ENCODE peak calls at places on chromosomes 3 and 15, in eight cellular contexts. Q, P, F, C, J, N, V and I are unnamed samples.

GRCh38 chr15:65981837-65982696 is 112.8 kb downstream of the RAB11A start:
- DNase-seq in Q (no peak), P (peak), F (peak), C (peak), J (peak), N (no peak), V (peak), I (no peak)

GRCh38 chr3:80914854-80915253 is 846.6 kb downstream of the GBE1 start:
- DNase-seq in Q (no peak), P (no peak), F (no peak), C (no peak), J (no peak), N (no peak), V (no peak), I (no peak)

GRCh38 chr15:92797168-92798052 is 102.7 kb upstream of the CHD2 start:
- DNase-seq in Q (no peak), P (peak), F (peak), C (no peak), J (peak), N (peak), V (no peak), I (no peak)

GRCh38 chr15:59384507-59384906 is 11.8 kb upstream of the MYO1E start:
- DNase-seq in Q (no peak), P (no peak), F (no peak), C (no peak), J (no peak), N (no peak), V (no peak), I (no peak)

GRCh38 chr3:49133226-49133951 is 539 bp upstream of the LAMB2 start:
- DNase-seq in Q (peak), P (no peak), F (peak), C (peak), J (no peak), N (peak), V (peak), I (peak)

GRCh38 chr3:37443363-37444035 is 269.1 kb upstream of the LRRFIP2 start:
- DNase-seq in Q (no peak), P (no peak), F (no peak), C (no peak), J (no peak), N (no peak), V (no peak), I (no peak)

GRCh38 chr3:180409170-180409569 is 192.8 kb upstream of the TTC14 start:
- DNase-seq in Q (no peak), P (no peak), F (no peak), C (no peak), J (no peak), N (no peak), V (no peak), I (no peak)

GRCh38 chr3:94990952-94991705 is 928.3 kb downstream of the NSUN3 start:
- DNase-seq in Q (no peak), P (no peak), F (no peak), C (no peak), J (no peak), N (no peak), V (no peak), I (no peak)

GRCh38 chr3:71641669-71642068 is 58.1 kb upstream of the FOXP1 start:
- DNase-seq in Q (no peak), P (no peak), F (peak), C (no peak), J (no peak), N (no peak), V (no peak), I (no peak)

GRCh38 chr15:69154026-69154425 is 6.4 kb upstream of the GLCE start:
- DNase-seq in Q (no peak), P (no peak), F (no peak), C (no peak), J (no peak), N (no peak), V (no peak), I (no peak)

GRCh38 chr3:48565591-48566400 is 2.2 kb upstream of the UCN2 start:
- DNase-seq in Q (no peak), P (peak), F (peak), C (peak), J (no peak), N (peak), V (no peak), I (no peak)

GRCh38 chr3:128775241-128775640 is 49.3 kb downstream of the RAB7A start:
- DNase-seq in Q (no peak), P (peak), F (no peak), C (no peak), J (no peak), N (no peak), V (no peak), I (no peak)

GRCh38 chr3:193743702-193744047 is 150.7 kb downstream of the OPA1 start:
- DNase-seq in Q (no peak), P (peak), F (no peak), C (no peak), J (peak), N (peak), V (no peak), I (no peak)

GRCh38 chr3:37904614-37905047 is 43.0 kb downstream of the CTDSPL start:
- DNase-seq in Q (no peak), P (no peak), F (no peak), C (no peak), J (no peak), N (peak), V (no peak), I (no peak)

GRCh38 chr3:69058180-69058946 is 6.2 kb upstream of the TMF1 start:
- DNase-seq in Q (no peak), P (peak), F (no peak), C (no peak), J (peak), N (no peak), V (no peak), I (no peak)

GRCh38 chr3:190026154-190026553 is 94.5 kb downstream of the P3H2 start:
- DNase-seq in Q (no peak), P (no peak), F (no peak), C (no peak), J (no peak), N (no peak), V (no peak), I (no peak)

GRCh38 chr15:69826818-69827174 is 270.9 kb downstream of the TLE3 start:
- DNase-seq in Q (no peak), P (no peak), F (no peak), C (peak), J (no peak), N (no peak), V (no peak), I (no peak)

GRCh38 chr15:77863491-77864105 is 213.9 kb downstream of the TBC1D2B start:
- DNase-seq in Q (no peak), P (no peak), F (no peak), C (no peak), J (no peak), N (no peak), V (no peak), I (no peak)

GRCh38 chr3:133872161-133872560 is 23.5 kb downstream of the RAB6B start:
- DNase-seq in Q (no peak), P (no peak), F (no peak), C (no peak), J (no peak), N (no peak), V (no peak), I (no peak)

GRCh38 chr3:179076243-179077027 is 4.8 kb upstream of the ZMAT3 start:
- DNase-seq in Q (no peak), P (no peak), F (no peak), C (no peak), J (no peak), N (no peak), V (no peak), I (no peak)

GRCh38 chr3:124760601-124761000 is 30.3 kb downstream of the UMPS start:
- DNase-seq in Q (no peak), P (no peak), F (peak), C (no peak), J (no peak), N (peak), V (no peak), I (no peak)

GRCh38 chr3:14806641-14807263 is 12.0 kb upstream of the FGD5 start:
- DNase-seq in Q (no peak), P (peak), F (no peak), C (no peak), J (no peak), N (peak), V (peak), I (no peak)

GRCh38 chr15:95664435-95664834 is 666.1 kb upstream of the NR2F2 start:
- DNase-seq in Q (no peak), P (no peak), F (no peak), C (no peak), J (no peak), N (no peak), V (no peak), I (no peak)

GRCh38 chr3:142636664-142637063 is 40.5 kb downstream of the PLS1 start:
- DNase-seq in Q (no peak), P (no peak), F (no peak), C (no peak), J (no peak), N (no peak), V (no peak), I (no peak)

GRCh38 chr15:50558012-50558411 is 11.5 kb upstream of the USP50 start:
- DNase-seq in Q (no peak), P (no peak), F (no peak), C (no peak), J (no peak), N (no peak), V (no peak), I (no peak)

GRCh38 chr15:65550681-65551098 is 20.4 kb downstream of the HACD3 start:
- DNase-seq in Q (no peak), P (no peak), F (no peak), C (no peak), J (no peak), N (peak), V (no peak), I (no peak)

GRCh38 chr3:179175358-179175757 is 27.2 kb downstream of the PIK3CA start:
- DNase-seq in Q (no peak), P (no peak), F (no peak), C (no peak), J (no peak), N (no peak), V (no peak), I (no peak)

GRCh38 chr3:45010718-45011355 is 15.3 kb upstream of the CLEC3B start:
- DNase-seq in Q (no peak), P (no peak), F (no peak), C (no peak), J (no peak), N (peak), V (no peak), I (no peak)

GRCh38 chr15:51869074-51869425 is 39.6 kb downstream of the TMOD3 start:
- DNase-seq in Q (no peak), P (no peak), F (peak), C (peak), J (no peak), N (peak), V (no peak), I (no peak)

GRCh38 chr15:31024979-31025378 is 33.6 kb upstream of the MTMR10 start:
- DNase-seq in Q (no peak), P (no peak), F (no peak), C (no peak), J (no peak), N (no peak), V (no peak), I (no peak)

GRCh38 chr15:71294636-71295241 is 179.5 kb downstream of the THSD4 start:
- DNase-seq in Q (no peak), P (no peak), F (peak), C (peak), J (no peak), N (peak), V (no peak), I (no peak)

GRCh38 chr3:69815959-69816358 is 76.7 kb downstream of the MITF start:
- DNase-seq in Q (no peak), P (no peak), F (no peak), C (no peak), J (no peak), N (no peak), V (no peak), I (no peak)

GRCh38 chr3:136929984-136930671 is 27.7 kb upstream of the IL20RB start:
- DNase-seq in Q (peak), P (peak), F (peak), C (no peak), J (no peak), N (peak), V (no peak), I (no peak)

GRCh38 chr3:151925876-151926275 is 52.4 kb downstream of the SUCNR1 start:
- DNase-seq in Q (no peak), P (no peak), F (peak), C (peak), J (no peak), N (peak), V (no peak), I (no peak)

GRCh38 chr15:66751579-66751978 is 49.5 kb downstream of the SMAD6 start:
- DNase-seq in Q (no peak), P (peak), F (no peak), C (peak), J (peak), N (no peak), V (no peak), I (no peak)

GRCh38 chr3:146715176-146715575 is 110.0 kb upstream of the PLSCR5 start:
- DNase-seq in Q (no peak), P (no peak), F (no peak), C (no peak), J (no peak), N (peak), V (no peak), I (no peak)

GRCh38 chr3:106277731-106278130 is 408.9 kb upstream of the CBLB start:
- DNase-seq in Q (no peak), P (no peak), F (no peak), C (no peak), J (no peak), N (no peak), V (no peak), I (no peak)

GRCh38 chr15:40768492-40769309 is 1.1 kb upstream of the C15orf62 start:
- DNase-seq in Q (no peak), P (peak), F (no peak), C (no peak), J (peak), N (no peak), V (peak), I (no peak)

GRCh38 chr15:63896336-63897115 is 62.8 kb upstream of the HERC1 start:
- DNase-seq in Q (no peak), P (peak), F (peak), C (peak), J (no peak), N (peak), V (no peak), I (no peak)

GRCh38 chr15:63894662-63894949 is 60.9 kb upstream of the HERC1 start:
- DNase-seq in Q (no peak), P (no peak), F (no peak), C (no peak), J (no peak), N (no peak), V (no peak), I (no peak)

GRCh38 chr15:63895194-63895593 is 61.4 kb upstream of the HERC1 start:
- DNase-seq in Q (no peak), P (no peak), F (no peak), C (no peak), J (no peak), N (no peak), V (no peak), I (no peak)

GRCh38 chr15:63893866-63894661 is 60.3 kb upstream of the HERC1 start:
- DNase-seq in Q (no peak), P (no peak), F (no peak), C (peak), J (no peak), N (no peak), V (peak), I (no peak)

GRCh38 chr15:63895787-63896218 is 62.1 kb upstream of the HERC1 start:
- DNase-seq in Q (no peak), P (no peak), F (no peak), C (no peak), J (no peak), N (no peak), V (no peak), I (no peak)
- TF ChIP-seq CTCF in Q (no peak), P (no peak), F (no peak), C (no peak), J (no peak), N (no peak), V (no peak), I (no peak)

GRCh38 chr3:41893977-41894376 is 67.9 kb downstream of the ULK4 start:
- DNase-seq in Q (no peak), P (peak), F (peak), C (peak), J (peak), N (peak), V (no peak), I (no peak)

GRCh38 chr3:41888368-41889076 is 73.4 kb downstream of the ULK4 start:
- DNase-seq in Q (no peak), P (no peak), F (no peak), C (no peak), J (no peak), N (no peak), V (no peak), I (no peak)
- H3K27ac ChIP-seq in Q (no peak), P (no peak), F (no peak), C (no peak), J (no peak), N (no peak), V (no peak), I (no peak)

GRCh38 chr15:57306944-57307411 is 69.3 kb upstream of the CGNL1 start:
- DNase-seq in Q (no peak), P (no peak), F (no peak), C (no peak), J (no peak), N (no peak), V (no peak), I (peak)
- TF ChIP-seq CTCF in Q (no peak), P (no peak), F (no peak), C (peak), J (no peak), N (no peak), V (peak), I (no peak)

GRCh38 chr3:170761103-170761502 is 108.9 kb downstream of the RPL22L1 start:
- DNase-seq in Q (no peak), P (no peak), F (no peak), C (no peak), J (no peak), N (no peak), V (no peak), I (no peak)

GRCh38 chr3:170760174-170760526 is 109.8 kb downstream of the RPL22L1 start:
- DNase-seq in Q (no peak), P (no peak), F (no peak), C (no peak), J (no peak), N (peak), V (no peak), I (no peak)

GRCh38 chr3:170759511-170760173 is 110.4 kb downstream of the RPL22L1 start:
- DNase-seq in Q (no peak), P (no peak), F (no peak), C (no peak), J (no peak), N (no peak), V (no peak), I (no peak)

GRCh38 chr3:170753421-170754344 is 116.3 kb downstream of the RPL22L1 start:
- DNase-seq in Q (no peak), P (no peak), F (no peak), C (no peak), J (no peak), N (peak), V (no peak), I (no peak)

DNA sequence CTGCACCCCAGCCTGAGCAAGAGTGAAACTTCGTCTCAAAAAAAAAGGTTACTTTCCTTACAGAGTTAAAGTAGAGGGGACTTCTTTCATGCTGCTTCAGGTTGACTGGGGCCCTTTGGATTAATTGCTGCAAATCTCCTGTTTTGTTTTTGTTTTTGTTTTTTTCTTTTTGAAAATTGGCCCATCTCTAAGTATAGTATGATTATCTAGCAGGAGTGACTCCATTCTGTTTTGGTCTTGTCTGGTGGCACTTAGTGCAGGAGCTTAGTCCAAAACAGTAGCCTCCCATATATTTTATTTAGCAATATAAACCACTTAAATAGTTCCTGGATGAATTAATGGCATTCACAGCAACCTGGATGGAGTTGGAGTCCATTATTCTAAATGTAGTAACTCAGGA is 113.0 kb downstream of the RPL22L1 start:
- DNase-seq in Q (no peak), P (no peak), F (no peak), C (no peak), J (no peak), N (no peak), V (no peak), I (no peak)
- H3K27ac ChIP-seq in Q (no peak), P (no peak), F (no peak), C (no peak), J (no peak), N (no peak), V (no peak), I (no peak)

GRCh38 chr3:161452179-161452578 is 44.4 kb upstream of the OTOL1 start:
- DNase-seq in Q (no peak), P (no peak), F (no peak), C (no peak), J (no peak), N (no peak), V (no peak), I (no peak)

GRCh38 chr3:161444678-161445077 is 51.9 kb upstream of the OTOL1 start:
- DNase-seq in Q (no peak), P (no peak), F (no peak), C (no peak), J (no peak), N (no peak), V (no peak), I (no peak)

GRCh38 chr3:161454615-161455014 is 42.0 kb upstream of the OTOL1 start:
- DNase-seq in Q (no peak), P (no peak), F (no peak), C (no peak), J (no peak), N (no peak), V (no peak), I (no peak)

GRCh38 chr3:161443921-161444457 is 52.6 kb upstream of the OTOL1 start:
- DNase-seq in Q (no peak), P (no peak), F (no peak), C (no peak), J (no peak), N (no peak), V (no peak), I (no peak)

GRCh38 chr3:161449784-161450183 is 46.8 kb upstream of the OTOL1 start:
- DNase-seq in Q (no peak), P (no peak), F (no peak), C (no peak), J (no peak), N (no peak), V (no peak), I (no peak)
- TF ChIP-seq CTCF in Q (no peak), P (no peak), F (no peak), C (peak), J (no peak), N (no peak), V (no peak), I (no peak)

GRCh38 chr3:113574213-113574612 is 41.9 kb downstream of the SIDT1 start:
- DNase-seq in Q (no peak), P (no peak), F (no peak), C (no peak), J (no peak), N (no peak), V (no peak), I (no peak)

GRCh38 chr3:113571360-113571759 is 39.0 kb downstream of the SIDT1 start:
- DNase-seq in Q (no peak), P (no peak), F (no peak), C (no peak), J (no peak), N (no peak), V (no peak), I (no peak)

GRCh38 chr3:113575191-113575590 is 42.8 kb downstream of the SIDT1 start:
- DNase-seq in Q (no peak), P (no peak), F (no peak), C (no peak), J (no peak), N (no peak), V (no peak), I (no peak)

GRCh38 chr3:113570158-113570557 is 37.8 kb downstream of the SIDT1 start:
- DNase-seq in Q (no peak), P (no peak), F (no peak), C (no peak), J (no peak), N (no peak), V (no peak), I (no peak)

GRCh38 chr3:113573728-113574127 is 41.4 kb downstream of the SIDT1 start:
- DNase-seq in Q (no peak), P (no peak), F (no peak), C (no peak), J (no peak), N (no peak), V (no peak), I (no peak)
- H3K27ac ChIP-seq in Q (no peak), P (no peak), F (peak), C (no peak), J (no peak), N (no peak), V (no peak), I (no peak)

GRCh38 chr3:100693225-100693624 is 16.1 kb upstream of the TFG start:
- DNase-seq in Q (no peak), P (no peak), F (no peak), C (no peak), J (no peak), N (no peak), V (no peak), I (no peak)
- TF ChIP-seq CTCF in Q (no peak), P (no peak), F (no peak), C (no peak), J (no peak), N (no peak), V (no peak), I (no peak)